ENCODE peak calls at places on chromosomes 2 and 18, in seven cellular contexts. One of them, this sample, is unnamed. For H3K4me1, the result is how much of the 10 kb centered on the place peaks cover.

GRCh38 chr2:114442545-114442944 is at the start of gene DPP10:
- DNase-seq in stomach: no peak
- DNase-seq in suprapubic skin: no peak
- DNase-seq in testis: peak
- DNase-seq in tibial nerve: no peak
- DNase-seq in heart left ventricle: no peak
- DNase-seq in gastrocnemius medialis: no peak
- DNase-seq in this sample: peak

GRCh38 chr2:117985092-117985491 is 28.8 kb downstream of the CCDC93 start:
- DNase-seq in stomach: no peak
- DNase-seq in suprapubic skin: no peak
- DNase-seq in testis: no peak
- DNase-seq in tibial nerve: no peak
- DNase-seq in heart left ventricle: no peak
- DNase-seq in gastrocnemius medialis: no peak
- DNase-seq in this sample: no peak

GRCh38 chr2:149765003-149765402 is 177.4 kb upstream of the MMADHC start:
- DNase-seq in stomach: no peak
- DNase-seq in suprapubic skin: no peak
- DNase-seq in testis: no peak
- DNase-seq in tibial nerve: no peak
- DNase-seq in heart left ventricle: no peak
- DNase-seq in gastrocnemius medialis: no peak
- DNase-seq in this sample: no peak

GRCh38 chr18:9992300-9992987 is 78.6 kb downstream of the VAPA start:
- DNase-seq in stomach: no peak
- DNase-seq in suprapubic skin: no peak
- DNase-seq in testis: no peak
- DNase-seq in tibial nerve: no peak
- DNase-seq in heart left ventricle: no peak
- DNase-seq in gastrocnemius medialis: no peak
- DNase-seq in this sample: no peak

GRCh38 chr2:234496442-234496834 is 443 bp downstream of the ARL4C start:
- DNase-seq in stomach: peak
- DNase-seq in suprapubic skin: no peak
- DNase-seq in testis: no peak
- DNase-seq in tibial nerve: peak
- DNase-seq in heart left ventricle: no peak
- DNase-seq in gastrocnemius medialis: no peak
- DNase-seq in this sample: peak

GRCh38 chr2:147327636-147328035 is 517.2 kb upstream of the ACVR2A start:
- DNase-seq in stomach: no peak
- DNase-seq in suprapubic skin: no peak
- DNase-seq in testis: no peak
- DNase-seq in tibial nerve: no peak
- DNase-seq in heart left ventricle: no peak
- DNase-seq in gastrocnemius medialis: no peak
- DNase-seq in this sample: no peak

GRCh38 chr18:56421641-56422040 is 216.8 kb downstream of the TXNL1 start:
- DNase-seq in stomach: no peak
- DNase-seq in suprapubic skin: no peak
- DNase-seq in testis: no peak
- DNase-seq in tibial nerve: no peak
- DNase-seq in heart left ventricle: no peak
- DNase-seq in gastrocnemius medialis: no peak
- DNase-seq in this sample: no peak

GRCh38 chr2:150486539-150487484 is 655 bp downstream of the RND3 start:
- DNase-seq in stomach: peak
- DNase-seq in suprapubic skin: peak
- DNase-seq in testis: peak
- DNase-seq in tibial nerve: peak
- DNase-seq in heart left ventricle: no peak
- DNase-seq in gastrocnemius medialis: peak
- DNase-seq in this sample: peak

GRCh38 chr2:12556762-12557161 is 160.0 kb upstream of the TRIB2 start:
- DNase-seq in stomach: no peak
- DNase-seq in suprapubic skin: no peak
- DNase-seq in testis: no peak
- DNase-seq in tibial nerve: no peak
- DNase-seq in heart left ventricle: no peak
- DNase-seq in gastrocnemius medialis: no peak
- DNase-seq in this sample: no peak

GRCh38 chr18:33288082-33288716 is 152.3 kb downstream of the CCDC178 start:
- DNase-seq in stomach: no peak
- DNase-seq in suprapubic skin: no peak
- DNase-seq in testis: no peak
- DNase-seq in tibial nerve: no peak
- DNase-seq in heart left ventricle: no peak
- DNase-seq in gastrocnemius medialis: no peak
- DNase-seq in this sample: no peak

GRCh38 chr2:1798425-1799144 is 54.3 kb upstream of the PXDN start:
- DNase-seq in stomach: no peak
- DNase-seq in suprapubic skin: no peak
- DNase-seq in testis: no peak
- DNase-seq in tibial nerve: no peak
- DNase-seq in heart left ventricle: no peak
- DNase-seq in gastrocnemius medialis: no peak
- DNase-seq in this sample: no peak

GRCh38 chr18:48514786-48515185 is 24.0 kb upstream of the CTIF start:
- DNase-seq in stomach: no peak
- DNase-seq in suprapubic skin: no peak
- DNase-seq in testis: no peak
- DNase-seq in tibial nerve: no peak
- DNase-seq in heart left ventricle: no peak
- DNase-seq in gastrocnemius medialis: no peak
- DNase-seq in this sample: no peak

GRCh38 chr2:186891219-186891621 is 42.2 kb upstream of the ZSWIM2 start:
- DNase-seq in stomach: no peak
- DNase-seq in suprapubic skin: no peak
- DNase-seq in testis: no peak
- DNase-seq in tibial nerve: no peak
- DNase-seq in heart left ventricle: no peak
- DNase-seq in gastrocnemius medialis: no peak
- DNase-seq in this sample: no peak

GRCh38 chr2:186592137-186592875 is 2.5 kb downstream of the ITGAV start:
- DNase-seq in stomach: no peak
- DNase-seq in suprapubic skin: no peak
- DNase-seq in testis: no peak
- DNase-seq in tibial nerve: no peak
- DNase-seq in heart left ventricle: no peak
- DNase-seq in gastrocnemius medialis: no peak
- DNase-seq in this sample: no peak

GRCh38 chr2:24439280-24439970 is 51.6 kb upstream of the NCOA1 start:
- DNase-seq in stomach: no peak
- DNase-seq in suprapubic skin: no peak
- DNase-seq in testis: no peak
- DNase-seq in tibial nerve: no peak
- DNase-seq in heart left ventricle: no peak
- DNase-seq in gastrocnemius medialis: no peak
- DNase-seq in this sample: no peak

GRCh38 chr2:239464166-239465016 is 63.6 kb upstream of the HDAC4 start:
- DNase-seq in stomach: no peak
- DNase-seq in suprapubic skin: peak
- DNase-seq in testis: no peak
- DNase-seq in tibial nerve: no peak
- DNase-seq in heart left ventricle: no peak
- DNase-seq in gastrocnemius medialis: no peak
- DNase-seq in this sample: peak

GRCh38 chr2:48195168-48195567 is 288.9 kb upstream of the FBXO11 start:
- DNase-seq in stomach: no peak
- DNase-seq in suprapubic skin: no peak
- DNase-seq in testis: no peak
- DNase-seq in tibial nerve: no peak
- DNase-seq in heart left ventricle: no peak
- DNase-seq in gastrocnemius medialis: no peak
- DNase-seq in this sample: no peak
- TF ChIP-seq CTCF in stomach: no peak
- TF ChIP-seq CTCF in suprapubic skin: no peak
- TF ChIP-seq CTCF in testis: no peak
- TF ChIP-seq CTCF in tibial nerve: no peak
- TF ChIP-seq CTCF in heart left ventricle: no peak
- TF ChIP-seq CTCF in gastrocnemius medialis: no peak
- TF ChIP-seq CTCF in this sample: no peak

GRCh38 chr2:174597347-174598047 is at the start of gene WIPF1:
- DNase-seq in stomach: no peak
- DNase-seq in suprapubic skin: no peak
- DNase-seq in testis: no peak
- DNase-seq in tibial nerve: no peak
- DNase-seq in heart left ventricle: no peak
- DNase-seq in gastrocnemius medialis: no peak
- DNase-seq in this sample: peak
- TF ChIP-seq POLR2A in stomach: no peak
- TF ChIP-seq POLR2A in suprapubic skin: no peak
- TF ChIP-seq POLR2A in testis: no peak
- TF ChIP-seq POLR2A in tibial nerve: peak
- TF ChIP-seq POLR2A in heart left ventricle: no peak
- TF ChIP-seq POLR2A in gastrocnemius medialis: no peak
- TF ChIP-seq POLR2A in this sample: peak

DNA sequence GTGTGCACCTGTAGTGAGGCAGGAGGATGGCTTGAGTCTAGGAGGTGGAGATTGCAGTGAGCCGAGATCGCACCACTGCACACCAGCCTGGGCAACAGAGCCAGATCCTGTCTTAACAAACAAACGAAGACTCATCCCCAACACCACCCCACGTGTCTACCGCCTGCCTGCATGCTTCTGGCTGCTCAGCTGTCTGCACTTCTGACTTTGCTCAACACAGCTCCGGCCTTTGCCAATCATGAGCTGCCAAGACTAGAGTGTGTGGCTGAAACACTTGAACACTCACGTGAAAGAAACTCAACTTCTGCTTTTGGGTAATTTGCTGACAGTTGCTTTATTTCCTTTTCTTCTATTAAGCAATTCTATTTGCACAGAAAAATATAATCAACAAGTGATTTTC is 32.1 kb upstream of the SP3 start:
- DNase-seq in stomach: peak
- DNase-seq in suprapubic skin: peak
- DNase-seq in testis: peak
- DNase-seq in tibial nerve: peak
- DNase-seq in heart left ventricle: peak
- DNase-seq in gastrocnemius medialis: peak
- DNase-seq in this sample: peak
- H3K4me1 ChIP-seq in stomach: under half
- H3K4me1 ChIP-seq in suprapubic skin: under half
- H3K4me1 ChIP-seq in testis: under half
- H3K4me1 ChIP-seq in tibial nerve: under half
- H3K4me1 ChIP-seq in heart left ventricle: under half
- H3K4me1 ChIP-seq in gastrocnemius medialis: under half
- H3K4me1 ChIP-seq in this sample: under half

DNA sequence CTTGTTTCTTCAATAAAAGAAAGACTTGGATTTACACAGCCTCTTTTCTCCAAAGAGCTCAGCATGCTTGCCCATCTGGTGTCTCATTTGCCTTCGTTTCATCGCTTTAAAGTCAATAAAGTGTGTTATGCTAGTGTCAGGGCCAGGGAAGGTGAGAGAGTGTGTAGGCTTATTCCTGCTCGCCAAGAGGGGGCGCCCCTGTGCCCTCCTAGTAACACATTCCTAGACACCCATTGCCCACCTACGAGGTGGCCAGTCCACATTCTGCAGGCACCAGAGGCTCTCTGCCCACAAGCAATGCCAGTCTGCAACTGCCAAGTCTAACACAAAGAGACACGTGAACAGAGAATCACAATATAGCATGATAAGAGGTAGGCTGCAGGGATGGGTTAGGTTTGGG is 39.4 kb upstream of the DAPL1 start:
- DNase-seq in stomach: no peak
- DNase-seq in suprapubic skin: no peak
- DNase-seq in testis: peak
- DNase-seq in tibial nerve: no peak
- DNase-seq in heart left ventricle: no peak
- DNase-seq in gastrocnemius medialis: no peak
- DNase-seq in this sample: no peak
- TF ChIP-seq CTCF in stomach: no peak
- TF ChIP-seq CTCF in suprapubic skin: no peak
- TF ChIP-seq CTCF in testis: peak
- TF ChIP-seq CTCF in tibial nerve: no peak
- TF ChIP-seq CTCF in heart left ventricle: no peak
- TF ChIP-seq CTCF in gastrocnemius medialis: no peak
- TF ChIP-seq CTCF in this sample: no peak

GRCh38 chr2:30225131-30225762 is 6.1 kb upstream of the LBH start:
- DNase-seq in stomach: no peak
- DNase-seq in suprapubic skin: no peak
- DNase-seq in testis: peak
- DNase-seq in tibial nerve: no peak
- DNase-seq in heart left ventricle: no peak
- DNase-seq in gastrocnemius medialis: peak
- DNase-seq in this sample: no peak
- TF ChIP-seq POLR2A in stomach: no peak
- TF ChIP-seq POLR2A in suprapubic skin: no peak
- TF ChIP-seq POLR2A in testis: no peak
- TF ChIP-seq POLR2A in tibial nerve: no peak
- TF ChIP-seq POLR2A in heart left ventricle: no peak
- TF ChIP-seq POLR2A in gastrocnemius medialis: no peak
- TF ChIP-seq POLR2A in this sample: no peak